ENCODE peak calls at places on chromosomes 11 and 22, in nine cellular contexts. One of them, this sample, is unnamed.

GRCh38 chr22:32462452-32462851 is 1.8 kb downstream of the BPIFC start:
- DNase-seq in A549: no peak
- DNase-seq in MM.1S: no peak
- DNase-seq in psoas muscle: no peak
- DNase-seq in transverse colon: no peak
- DNase-seq in IMR-90: no peak
- DNase-seq in breast epithelium: no peak
- DNase-seq in adrenal gland: no peak
- DNase-seq in spleen: no peak
- DNase-seq in this sample: no peak

GRCh38 chr11:43925932-43926505 is 16.4 kb upstream of the C11orf96 start:
- DNase-seq in A549: no peak
- DNase-seq in MM.1S: no peak
- DNase-seq in psoas muscle: no peak
- DNase-seq in transverse colon: no peak
- DNase-seq in IMR-90: no peak
- DNase-seq in breast epithelium: no peak
- DNase-seq in adrenal gland: no peak
- DNase-seq in spleen: no peak
- DNase-seq in this sample: no peak

GRCh38 chr11:66184728-66185127 is 83.7 kb upstream of the RAB1B start:
- DNase-seq in A549: no peak
- DNase-seq in MM.1S: no peak
- DNase-seq in psoas muscle: no peak
- DNase-seq in transverse colon: no peak
- DNase-seq in IMR-90: no peak
- DNase-seq in breast epithelium: no peak
- DNase-seq in adrenal gland: no peak
- DNase-seq in spleen: no peak
- DNase-seq in this sample: no peak

GRCh38 chr11:71239581-71239980 is 12.8 kb downstream of the SHANK2 start:
- DNase-seq in A549: no peak
- DNase-seq in MM.1S: no peak
- DNase-seq in psoas muscle: no peak
- DNase-seq in transverse colon: no peak
- DNase-seq in IMR-90: no peak
- DNase-seq in breast epithelium: no peak
- DNase-seq in adrenal gland: no peak
- DNase-seq in spleen: peak
- DNase-seq in this sample: no peak

GRCh38 chr11:12110714-12111481 is 508 bp downstream of the MICAL2 start:
- DNase-seq in A549: no peak
- DNase-seq in MM.1S: no peak
- DNase-seq in psoas muscle: peak
- DNase-seq in transverse colon: peak
- DNase-seq in IMR-90: no peak
- DNase-seq in breast epithelium: peak
- DNase-seq in adrenal gland: peak
- DNase-seq in spleen: peak
- DNase-seq in this sample: no peak

GRCh38 chr11:11279956-11280689 is 72.9 kb downstream of the CSNK2A3 start:
- DNase-seq in A549: no peak
- DNase-seq in MM.1S: peak
- DNase-seq in psoas muscle: no peak
- DNase-seq in transverse colon: no peak
- DNase-seq in IMR-90: peak
- DNase-seq in breast epithelium: no peak
- DNase-seq in adrenal gland: no peak
- DNase-seq in spleen: peak
- DNase-seq in this sample: no peak

GRCh38 chr11:128716661-128717210 is 22.9 kb downstream of the FLI1 start:
- DNase-seq in A549: no peak
- DNase-seq in MM.1S: peak
- DNase-seq in psoas muscle: no peak
- DNase-seq in transverse colon: peak
- DNase-seq in IMR-90: peak
- DNase-seq in breast epithelium: no peak
- DNase-seq in adrenal gland: no peak
- DNase-seq in spleen: peak
- DNase-seq in this sample: no peak

GRCh38 chr11:12411806-12412727 is 34.7 kb downstream of the PARVA start:
- DNase-seq in A549: peak
- DNase-seq in MM.1S: peak
- DNase-seq in psoas muscle: peak
- DNase-seq in transverse colon: peak
- DNase-seq in IMR-90: peak
- DNase-seq in breast epithelium: peak
- DNase-seq in adrenal gland: peak
- DNase-seq in spleen: no peak
- DNase-seq in this sample: no peak

GRCh38 chr11:32297629-32298028 is 137.7 kb downstream of the WT1 start:
- DNase-seq in A549: peak
- DNase-seq in MM.1S: peak
- DNase-seq in psoas muscle: no peak
- DNase-seq in transverse colon: no peak
- DNase-seq in IMR-90: peak
- DNase-seq in breast epithelium: no peak
- DNase-seq in adrenal gland: no peak
- DNase-seq in spleen: no peak
- DNase-seq in this sample: no peak

GRCh38 chr22:20130739-20131592 is 638 bp upstream of the ZDHHC8 start:
- DNase-seq in A549: peak
- DNase-seq in MM.1S: peak
- DNase-seq in psoas muscle: peak
- DNase-seq in transverse colon: peak
- DNase-seq in IMR-90: peak
- DNase-seq in breast epithelium: peak
- DNase-seq in adrenal gland: peak
- DNase-seq in spleen: peak
- DNase-seq in this sample: no peak

GRCh38 chr11:69297225-69297925 is 3.4 kb downstream of the MYEOV start:
- DNase-seq in A549: peak
- DNase-seq in MM.1S: peak
- DNase-seq in psoas muscle: peak
- DNase-seq in transverse colon: peak
- DNase-seq in IMR-90: peak
- DNase-seq in breast epithelium: peak
- DNase-seq in adrenal gland: peak
- DNase-seq in spleen: peak
- DNase-seq in this sample: peak

GRCh38 chr11:65298655-65299179 is 15.9 kb upstream of the CDC42EP2 start:
- DNase-seq in A549: no peak
- DNase-seq in MM.1S: no peak
- DNase-seq in psoas muscle: peak
- DNase-seq in transverse colon: peak
- DNase-seq in IMR-90: peak
- DNase-seq in breast epithelium: no peak
- DNase-seq in adrenal gland: no peak
- DNase-seq in spleen: peak
- DNase-seq in this sample: no peak

GRCh38 chr11:50247309-50247874 is 214.7 kb downstream of the OR4C45 start:
- DNase-seq in A549: no peak
- DNase-seq in MM.1S: no peak
- DNase-seq in psoas muscle: no peak
- DNase-seq in transverse colon: no peak
- DNase-seq in IMR-90: no peak
- DNase-seq in breast epithelium: no peak
- DNase-seq in adrenal gland: no peak
- DNase-seq in spleen: no peak
- DNase-seq in this sample: no peak

GRCh38 chr11:13965337-13965736 is 2.8 kb downstream of the SPON1 start:
- DNase-seq in A549: no peak
- DNase-seq in MM.1S: no peak
- DNase-seq in psoas muscle: no peak
- DNase-seq in transverse colon: peak
- DNase-seq in IMR-90: no peak
- DNase-seq in breast epithelium: no peak
- DNase-seq in adrenal gland: no peak
- DNase-seq in spleen: no peak
- DNase-seq in this sample: no peak

GRCh38 chr11:13966486-13966885 is 4.0 kb downstream of the SPON1 start:
- DNase-seq in A549: no peak
- DNase-seq in MM.1S: no peak
- DNase-seq in psoas muscle: no peak
- DNase-seq in transverse colon: no peak
- DNase-seq in IMR-90: no peak
- DNase-seq in breast epithelium: no peak
- DNase-seq in adrenal gland: no peak
- DNase-seq in spleen: no peak
- DNase-seq in this sample: no peak

GRCh38 chr11:13963949-13964770 is 1.6 kb downstream of the SPON1 start:
- DNase-seq in A549: no peak
- DNase-seq in MM.1S: no peak
- DNase-seq in psoas muscle: no peak
- DNase-seq in transverse colon: peak
- DNase-seq in IMR-90: no peak
- DNase-seq in breast epithelium: no peak
- DNase-seq in adrenal gland: peak
- DNase-seq in spleen: no peak
- DNase-seq in this sample: no peak

GRCh38 chr11:13963169-13963948 is 836 bp downstream of the SPON1 start:
- DNase-seq in A549: no peak
- DNase-seq in MM.1S: no peak
- DNase-seq in psoas muscle: peak
- DNase-seq in transverse colon: peak
- DNase-seq in IMR-90: peak
- DNase-seq in breast epithelium: no peak
- DNase-seq in adrenal gland: peak
- DNase-seq in spleen: peak
- DNase-seq in this sample: no peak

DNA sequence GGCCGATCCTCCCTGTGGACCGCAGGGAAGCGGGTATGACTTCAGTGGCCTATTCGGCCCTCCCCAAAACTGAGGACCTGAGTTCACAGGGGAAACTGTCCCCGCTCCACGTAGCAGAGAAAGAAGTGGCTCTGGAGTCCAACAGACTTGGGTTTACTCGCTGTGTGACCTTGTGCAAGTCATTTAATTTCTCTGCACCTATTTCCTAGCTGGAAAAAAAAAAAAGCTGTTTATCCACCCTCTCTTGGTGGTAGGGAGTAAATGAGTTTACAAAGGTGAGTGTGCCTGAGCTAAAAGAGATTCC is 2.2 kb downstream of the SPON1 start:
- DNase-seq in A549: no peak
- DNase-seq in MM.1S: no peak
- DNase-seq in psoas muscle: no peak
- DNase-seq in transverse colon: no peak
- DNase-seq in IMR-90: no peak
- DNase-seq in breast epithelium: no peak
- DNase-seq in adrenal gland: no peak
- DNase-seq in spleen: no peak
- DNase-seq in this sample: no peak
- TF ChIP-seq CTCF in A549: no peak
- TF ChIP-seq CTCF in MM.1S: no peak
- TF ChIP-seq CTCF in psoas muscle: no peak
- TF ChIP-seq CTCF in transverse colon: no peak
- TF ChIP-seq CTCF in IMR-90: no peak
- TF ChIP-seq CTCF in breast epithelium: no peak
- TF ChIP-seq CTCF in adrenal gland: peak
- TF ChIP-seq CTCF in spleen: no peak
- TF ChIP-seq CTCF in this sample: no peak

DNA sequence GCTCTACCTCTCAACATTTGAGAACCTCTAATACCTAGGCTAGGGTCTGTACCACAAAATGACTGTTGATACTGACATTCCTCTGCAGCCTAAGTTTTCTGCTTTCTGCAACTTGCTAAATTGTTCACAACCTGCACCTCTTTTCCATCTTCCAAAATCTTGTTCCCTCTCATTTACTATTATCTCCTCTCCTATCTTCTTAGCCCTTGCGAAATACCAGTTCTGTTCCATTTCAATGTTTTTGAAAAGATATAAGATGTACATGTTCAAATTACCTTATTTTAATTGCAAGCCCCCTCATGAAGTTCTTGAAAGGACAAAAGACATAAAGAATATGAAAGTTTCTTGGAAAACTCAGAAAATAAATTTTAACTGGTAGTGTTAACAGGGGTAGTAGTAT is 72.3 kb downstream of the FAM168A start:
- DNase-seq in A549: no peak
- DNase-seq in MM.1S: no peak
- DNase-seq in psoas muscle: no peak
- DNase-seq in transverse colon: no peak
- DNase-seq in IMR-90: no peak
- DNase-seq in breast epithelium: no peak
- DNase-seq in adrenal gland: no peak
- DNase-seq in spleen: no peak
- DNase-seq in this sample: no peak
- H3K4me3 ChIP-seq in A549: no peak
- H3K4me3 ChIP-seq in MM.1S: no peak
- H3K4me3 ChIP-seq in psoas muscle: no peak
- H3K4me3 ChIP-seq in transverse colon: no peak
- H3K4me3 ChIP-seq in IMR-90: no peak
- H3K4me3 ChIP-seq in breast epithelium: no peak
- H3K4me3 ChIP-seq in adrenal gland: no peak
- H3K4me3 ChIP-seq in spleen: no peak
- H3K4me3 ChIP-seq in this sample: no peak

DNA sequence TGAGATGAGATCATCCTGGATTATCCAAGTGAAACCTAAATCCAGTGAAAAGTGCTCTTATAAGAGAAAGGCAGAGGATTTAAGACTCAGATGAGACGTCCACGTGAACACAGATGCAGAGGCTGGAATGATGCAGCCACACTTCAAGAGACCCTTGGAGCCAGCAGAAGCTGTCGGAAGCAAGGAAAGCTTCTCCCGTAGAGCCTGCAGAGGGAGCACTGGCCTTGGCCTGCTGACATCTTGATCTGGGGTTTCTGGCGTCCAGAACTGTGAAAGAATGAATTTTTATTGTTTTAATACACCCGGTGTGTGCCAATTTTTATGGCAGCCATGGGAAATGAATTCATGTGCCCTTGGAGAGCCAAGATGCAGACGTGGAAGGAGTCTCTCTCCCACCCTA is 407.0 kb upstream of the B3GAT1 start:
- DNase-seq in A549: no peak
- DNase-seq in MM.1S: no peak
- DNase-seq in psoas muscle: no peak
- DNase-seq in transverse colon: no peak
- DNase-seq in IMR-90: no peak
- DNase-seq in breast epithelium: no peak
- DNase-seq in adrenal gland: no peak
- DNase-seq in spleen: no peak
- DNase-seq in this sample: no peak
- TF ChIP-seq CTCF in A549: no peak
- TF ChIP-seq CTCF in MM.1S: no peak
- TF ChIP-seq CTCF in psoas muscle: no peak
- TF ChIP-seq CTCF in transverse colon: no peak
- TF ChIP-seq CTCF in IMR-90: no peak
- TF ChIP-seq CTCF in breast epithelium: no peak
- TF ChIP-seq CTCF in adrenal gland: no peak
- TF ChIP-seq CTCF in spleen: no peak
- TF ChIP-seq CTCF in this sample: no peak

DNA sequence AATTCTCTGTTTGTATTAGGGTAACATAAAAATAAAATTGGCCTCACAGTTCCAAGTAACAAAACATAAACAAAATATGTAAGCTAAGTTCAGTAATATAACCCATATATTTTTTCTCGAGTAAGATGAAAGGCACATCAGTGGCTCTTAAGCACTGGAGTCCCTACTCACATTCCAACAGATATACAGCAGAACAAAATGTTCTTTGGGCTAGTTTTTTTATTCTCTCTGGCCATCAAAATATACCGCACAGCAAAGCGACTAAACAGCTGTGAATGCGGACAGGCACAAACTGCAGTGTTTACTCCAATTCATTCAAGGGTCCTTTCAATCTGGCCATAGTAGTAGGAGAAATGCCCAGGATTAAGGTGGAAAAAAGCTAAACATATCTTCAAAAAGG is 4.6 kb downstream of the CDON start:
- DNase-seq in A549: no peak
- DNase-seq in MM.1S: no peak
- DNase-seq in psoas muscle: no peak
- DNase-seq in transverse colon: no peak
- DNase-seq in IMR-90: no peak
- DNase-seq in breast epithelium: no peak
- DNase-seq in adrenal gland: no peak
- DNase-seq in spleen: no peak
- DNase-seq in this sample: no peak
- H3K4me3 ChIP-seq in A549: no peak
- H3K4me3 ChIP-seq in MM.1S: no peak
- H3K4me3 ChIP-seq in psoas muscle: no peak
- H3K4me3 ChIP-seq in transverse colon: no peak
- H3K4me3 ChIP-seq in IMR-90: no peak
- H3K4me3 ChIP-seq in breast epithelium: no peak
- H3K4me3 ChIP-seq in adrenal gland: no peak
- H3K4me3 ChIP-seq in spleen: no peak
- H3K4me3 ChIP-seq in this sample: no peak